ENCODE peak calls at places on chromosomes 7 and 10, in seven cellular contexts. One of them, this sample, is unnamed.

GRCh38 chr7:132881317-132881716 is 200.6 kb downstream of the CHCHD3 start:
- DNase-seq in mammary epithelial cell: no peak
- DNase-seq in astrocyte: no peak
- DNase-seq in K562: no peak
- DNase-seq in fibroblast of villous mesenchyme: no peak
- DNase-seq in right atrium auricular region: no peak
- DNase-seq in fibroblast of pulmonary artery: no peak
- DNase-seq in this sample: no peak

GRCh38 chr7:17936321-17936720 is 4.0 kb downstream of the SNX13 start:
- DNase-seq in fibroblast of pulmonary artery: no peak
- DNase-seq in astrocyte: no peak
- DNase-seq in K562: no peak
- DNase-seq in fibroblast of villous mesenchyme: no peak
- DNase-seq in right atrium auricular region: no peak
- DNase-seq in mammary epithelial cell: no peak
- DNase-seq in this sample: no peak

GRCh38 chr10:48215983-48216505 is 58.5 kb downstream of the FRMPD2 start:
- DNase-seq in astrocyte: no peak
- DNase-seq in fibroblast of pulmonary artery: no peak
- DNase-seq in mammary epithelial cell: no peak
- DNase-seq in right atrium auricular region: no peak
- DNase-seq in K562: no peak
- DNase-seq in fibroblast of villous mesenchyme: no peak
- DNase-seq in this sample: no peak

GRCh38 chr10:101091546-101092290 is 29.9 kb downstream of the KAZALD1 start:
- DNase-seq in astrocyte: no peak
- DNase-seq in mammary epithelial cell: peak
- DNase-seq in right atrium auricular region: no peak
- DNase-seq in fibroblast of villous mesenchyme: no peak
- DNase-seq in K562: no peak
- DNase-seq in fibroblast of pulmonary artery: no peak
- DNase-seq in this sample: no peak

GRCh38 chr10:22927163-22927562 is 690 bp upstream of the ARMC3 start:
- DNase-seq in right atrium auricular region: no peak
- DNase-seq in fibroblast of pulmonary artery: no peak
- DNase-seq in K562: no peak
- DNase-seq in mammary epithelial cell: no peak
- DNase-seq in astrocyte: no peak
- DNase-seq in fibroblast of villous mesenchyme: no peak
- DNase-seq in this sample: no peak

GRCh38 chr7:55526329-55526728 is 46.0 kb downstream of the VOPP1 start:
- DNase-seq in mammary epithelial cell: no peak
- DNase-seq in K562: no peak
- DNase-seq in fibroblast of pulmonary artery: no peak
- DNase-seq in astrocyte: no peak
- DNase-seq in right atrium auricular region: no peak
- DNase-seq in fibroblast of villous mesenchyme: no peak
- DNase-seq in this sample: no peak

GRCh38 chr7:66430164-66430545 is 198.5 kb upstream of the KCTD7 start:
- DNase-seq in astrocyte: no peak
- DNase-seq in mammary epithelial cell: no peak
- DNase-seq in fibroblast of villous mesenchyme: peak
- DNase-seq in K562: no peak
- DNase-seq in fibroblast of pulmonary artery: no peak
- DNase-seq in right atrium auricular region: no peak
- DNase-seq in this sample: no peak

GRCh38 chr7:120877706-120878105 is 19.8 kb upstream of the TSPAN12 start:
- DNase-seq in fibroblast of villous mesenchyme: no peak
- DNase-seq in astrocyte: no peak
- DNase-seq in right atrium auricular region: no peak
- DNase-seq in fibroblast of pulmonary artery: no peak
- DNase-seq in K562: no peak
- DNase-seq in mammary epithelial cell: no peak
- DNase-seq in this sample: no peak

GRCh38 chr10:61136151-61136550 is 192.2 kb upstream of the RHOBTB1 start:
- DNase-seq in right atrium auricular region: no peak
- DNase-seq in fibroblast of pulmonary artery: peak
- DNase-seq in fibroblast of villous mesenchyme: no peak
- DNase-seq in astrocyte: peak
- DNase-seq in mammary epithelial cell: peak
- DNase-seq in K562: no peak
- DNase-seq in this sample: no peak

GRCh38 chr10:31774291-31774900 is 154.2 kb downstream of the ARHGAP12 start:
- DNase-seq in fibroblast of villous mesenchyme: no peak
- DNase-seq in K562: no peak
- DNase-seq in fibroblast of pulmonary artery: no peak
- DNase-seq in mammary epithelial cell: no peak
- DNase-seq in right atrium auricular region: no peak
- DNase-seq in astrocyte: no peak
- DNase-seq in this sample: no peak

GRCh38 chr10:133275683-133276092 is 980 bp downstream of the ADAM8 start:
- DNase-seq in astrocyte: no peak
- DNase-seq in K562: peak
- DNase-seq in fibroblast of villous mesenchyme: peak
- DNase-seq in mammary epithelial cell: no peak
- DNase-seq in fibroblast of pulmonary artery: no peak
- DNase-seq in right atrium auricular region: no peak
- DNase-seq in this sample: no peak

DNA sequence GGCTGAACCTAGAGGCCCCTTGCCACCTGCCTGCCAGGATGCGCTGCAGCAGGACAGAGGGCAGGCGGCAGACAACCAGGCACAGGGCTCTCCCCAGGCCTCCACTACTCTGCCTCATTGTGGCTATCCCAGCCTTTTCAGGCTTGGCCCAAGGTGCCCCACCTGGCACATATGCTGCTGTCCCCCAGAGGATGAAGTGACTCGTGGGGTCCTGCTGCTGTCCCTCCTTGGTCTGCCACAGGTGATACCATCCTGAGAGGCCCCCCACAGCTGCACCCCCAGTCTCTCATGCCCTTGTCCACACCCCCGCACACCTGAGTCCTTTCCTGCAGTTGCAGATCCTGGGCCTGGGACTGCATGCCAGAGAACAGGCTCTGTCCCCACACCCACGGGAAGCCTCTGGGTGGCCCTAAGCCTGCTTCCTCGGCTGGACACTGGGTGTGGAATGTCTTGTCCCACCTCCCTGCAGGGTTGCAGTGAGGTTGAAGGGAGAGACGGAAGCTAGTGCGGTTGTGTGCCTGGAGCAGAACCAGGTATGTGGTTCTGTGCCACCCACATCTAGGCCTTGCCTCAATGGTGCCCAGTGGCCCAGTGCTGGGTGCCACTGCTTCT is 55.3 kb downstream of the RASGEF1A start:
- DNase-seq in fibroblast of pulmonary artery: no peak
- DNase-seq in K562: no peak
- DNase-seq in astrocyte: no peak
- DNase-seq in mammary epithelial cell: no peak
- DNase-seq in right atrium auricular region: no peak
- DNase-seq in fibroblast of villous mesenchyme: no peak
- DNase-seq in this sample: no peak
- H3K4me3 ChIP-seq in fibroblast of pulmonary artery: no peak
- H3K4me3 ChIP-seq in K562: no peak
- H3K4me3 ChIP-seq in astrocyte: no peak
- H3K4me3 ChIP-seq in mammary epithelial cell: no peak
- H3K4me3 ChIP-seq in right atrium auricular region: no peak
- H3K4me3 ChIP-seq in fibroblast of villous mesenchyme: no peak
- H3K4me3 ChIP-seq in this sample: no peak

GRCh38 chr7:4641667-4642467 is 40.2 kb upstream of the FOXK1 start:
- DNase-seq in right atrium auricular region: peak
- DNase-seq in K562: peak
- DNase-seq in astrocyte: peak
- DNase-seq in fibroblast of pulmonary artery: peak
- DNase-seq in fibroblast of villous mesenchyme: peak
- DNase-seq in mammary epithelial cell: peak
- DNase-seq in this sample: peak

GRCh38 chr7:4638781-4639575 is 43.1 kb upstream of the FOXK1 start:
- DNase-seq in fibroblast of pulmonary artery: no peak
- DNase-seq in fibroblast of villous mesenchyme: no peak
- DNase-seq in mammary epithelial cell: no peak
- DNase-seq in K562: no peak
- DNase-seq in right atrium auricular region: no peak
- DNase-seq in astrocyte: no peak
- DNase-seq in this sample: no peak

GRCh38 chr7:4642468-4643203 is 39.5 kb upstream of the FOXK1 start:
- DNase-seq in fibroblast of pulmonary artery: no peak
- DNase-seq in right atrium auricular region: no peak
- DNase-seq in mammary epithelial cell: no peak
- DNase-seq in fibroblast of villous mesenchyme: peak
- DNase-seq in K562: no peak
- DNase-seq in astrocyte: no peak
- DNase-seq in this sample: no peak

GRCh38 chr7:4645241-4645640 is 36.9 kb upstream of the FOXK1 start:
- DNase-seq in mammary epithelial cell: no peak
- DNase-seq in fibroblast of villous mesenchyme: no peak
- DNase-seq in right atrium auricular region: no peak
- DNase-seq in K562: no peak
- DNase-seq in fibroblast of pulmonary artery: no peak
- DNase-seq in astrocyte: peak
- DNase-seq in this sample: no peak

DNA sequence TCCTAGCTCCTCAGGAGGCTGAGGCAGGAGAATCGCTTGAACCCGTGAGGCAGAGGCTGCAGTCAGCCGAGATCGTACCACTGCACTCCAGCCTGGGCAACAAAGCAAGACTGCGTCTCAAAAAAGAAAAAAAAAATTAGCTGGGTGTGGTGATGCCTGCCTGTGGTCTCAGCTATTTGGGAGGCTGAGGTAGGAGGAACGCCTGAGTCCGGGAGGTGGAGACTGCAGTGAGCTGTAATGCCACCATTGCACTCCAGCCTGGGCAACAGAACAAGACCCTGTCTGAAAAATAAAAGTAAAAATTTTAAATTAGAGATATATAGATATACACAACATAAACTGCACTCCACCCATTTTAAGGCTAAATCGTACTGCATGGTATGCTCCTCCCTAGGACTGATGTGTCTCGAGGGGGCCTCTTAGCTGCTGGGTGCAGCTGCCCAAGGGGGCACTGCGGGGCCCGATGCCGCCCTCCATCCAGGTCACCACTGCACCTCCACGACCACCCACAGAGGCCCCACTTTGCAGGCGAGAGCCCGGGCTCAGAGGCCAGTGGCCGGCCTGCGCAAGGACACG is 40.9 kb upstream of the FOXK1 start:
- DNase-seq in K562: no peak
- DNase-seq in mammary epithelial cell: no peak
- DNase-seq in fibroblast of pulmonary artery: no peak
- DNase-seq in astrocyte: no peak
- DNase-seq in right atrium auricular region: no peak
- DNase-seq in fibroblast of villous mesenchyme: no peak
- DNase-seq in this sample: no peak
- H3K4me3 ChIP-seq in K562: peak
- H3K4me3 ChIP-seq in mammary epithelial cell: peak
- H3K4me3 ChIP-seq in fibroblast of pulmonary artery: peak
- H3K4me3 ChIP-seq in astrocyte: peak
- H3K4me3 ChIP-seq in right atrium auricular region: peak
- H3K4me3 ChIP-seq in fibroblast of villous mesenchyme: peak
- H3K4me3 ChIP-seq in this sample: peak

GRCh38 chr7:46468753-46469356 is 547.8 kb upstream of the IGFBP3 start:
- DNase-seq in fibroblast of pulmonary artery: peak
- DNase-seq in fibroblast of villous mesenchyme: peak
- DNase-seq in right atrium auricular region: no peak
- DNase-seq in K562: peak
- DNase-seq in astrocyte: peak
- DNase-seq in mammary epithelial cell: peak
- DNase-seq in this sample: no peak
- H3K4me3 ChIP-seq in fibroblast of pulmonary artery: no peak
- H3K4me3 ChIP-seq in fibroblast of villous mesenchyme: no peak
- H3K4me3 ChIP-seq in right atrium auricular region: no peak
- H3K4me3 ChIP-seq in K562: no peak
- H3K4me3 ChIP-seq in astrocyte: no peak
- H3K4me3 ChIP-seq in mammary epithelial cell: no peak
- H3K4me3 ChIP-seq in this sample: no peak

GRCh38 chr10:124387078-124387874 is 31.4 kb downstream of the OAT start:
- DNase-seq in mammary epithelial cell: no peak
- DNase-seq in fibroblast of pulmonary artery: no peak
- DNase-seq in fibroblast of villous mesenchyme: no peak
- DNase-seq in astrocyte: no peak
- DNase-seq in right atrium auricular region: no peak
- DNase-seq in K562: no peak
- DNase-seq in this sample: no peak

GRCh38 chr10:124386186-124387077 is 32.3 kb downstream of the OAT start:
- DNase-seq in right atrium auricular region: no peak
- DNase-seq in K562: no peak
- DNase-seq in mammary epithelial cell: no peak
- DNase-seq in fibroblast of villous mesenchyme: no peak
- DNase-seq in astrocyte: no peak
- DNase-seq in fibroblast of pulmonary artery: no peak
- DNase-seq in this sample: no peak

GRCh38 chr10:124388823-124389612 is 29.7 kb downstream of the OAT start:
- DNase-seq in fibroblast of villous mesenchyme: peak
- DNase-seq in right atrium auricular region: peak
- DNase-seq in astrocyte: peak
- DNase-seq in mammary epithelial cell: peak
- DNase-seq in K562: peak
- DNase-seq in fibroblast of pulmonary artery: peak
- DNase-seq in this sample: peak

GRCh38 chr10:124389613-124390361 is 28.9 kb downstream of the OAT start:
- DNase-seq in K562: no peak
- DNase-seq in astrocyte: no peak
- DNase-seq in mammary epithelial cell: no peak
- DNase-seq in fibroblast of pulmonary artery: no peak
- DNase-seq in right atrium auricular region: no peak
- DNase-seq in fibroblast of villous mesenchyme: no peak
- DNase-seq in this sample: no peak

DNA sequence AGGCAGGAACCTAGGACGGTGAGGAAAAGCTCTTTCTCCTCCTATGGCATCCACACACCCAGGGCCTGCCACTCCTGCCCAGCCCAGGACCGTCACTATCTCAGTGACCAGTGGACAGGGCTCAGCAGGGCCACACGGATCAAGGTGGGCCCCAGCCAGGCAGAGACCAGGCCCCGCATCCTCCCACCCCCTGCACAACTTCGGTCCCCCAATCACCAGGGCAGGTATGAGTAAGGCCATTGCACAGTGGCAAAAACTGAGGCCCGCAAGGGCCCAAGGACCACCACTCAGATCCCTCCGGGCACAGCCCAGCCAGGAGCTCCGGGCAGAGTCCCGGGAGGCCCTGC is 30.3 kb downstream of the OAT start:
- DNase-seq in right atrium auricular region: no peak
- DNase-seq in mammary epithelial cell: no peak
- DNase-seq in fibroblast of villous mesenchyme: no peak
- DNase-seq in fibroblast of pulmonary artery: no peak
- DNase-seq in K562: no peak
- DNase-seq in astrocyte: no peak
- DNase-seq in this sample: no peak
- H3K4me3 ChIP-seq in right atrium auricular region: no peak
- H3K4me3 ChIP-seq in mammary epithelial cell: no peak
- H3K4me3 ChIP-seq in fibroblast of villous mesenchyme: peak
- H3K4me3 ChIP-seq in fibroblast of pulmonary artery: peak
- H3K4me3 ChIP-seq in K562: no peak
- H3K4me3 ChIP-seq in astrocyte: no peak
- H3K4me3 ChIP-seq in this sample: peak